ENCODE peak calls at places on chromosomes 6 and 20, in eight cellular contexts. N is adrenal gland; M is vagina; S is neural progenitor cell; Y is cardiac muscle cell; O is effector memory CD4-positive, alpha-beta T cell; B is GM23248; Z is fibroblast of lung. C is an unnamed sample. For H3K27me3, the result is how much of the 10 kb centered on the place peaks cover.

GRCh38 chr6:10882654-10883053 is 813 bp upstream of the GCM2 start:
- DNase-seq in N (no peak), M (no peak), S (peak), Y (peak), O (no peak), B (no peak), Z (no peak), C (no peak)

GRCh38 chr6:18121580-18122127 is 823 bp downstream of the NHLRC1 start:
- DNase-seq in N (no peak), M (no peak), S (peak), Y (no peak), O (no peak), B (no peak), Z (no peak), C (no peak)

GRCh38 chr6:140979642-140980091 is 1153.1 kb upstream of the GJE1 start:
- DNase-seq in N (peak), M (no peak), S (no peak), Y (peak), O (no peak), B (peak), Z (peak), C (no peak)

GRCh38 chr20:50737352-50737751 is 6.0 kb downstream of the PARD6B start:
- DNase-seq in N (no peak), M (no peak), S (peak), Y (no peak), O (no peak), B (no peak), Z (no peak), C (no peak)

GRCh38 chr6:137102050-137102848 is 57.5 kb upstream of the IL20RA start:
- DNase-seq in N (no peak), M (no peak), S (no peak), Y (no peak), O (no peak), B (no peak), Z (no peak), C (no peak)

GRCh38 chr20:62101078-62101477 is 21.2 kb upstream of the LSM14B start:
- DNase-seq in N (no peak), M (no peak), S (no peak), Y (no peak), O (no peak), B (no peak), Z (no peak), C (no peak)

GRCh38 chr6:17730078-17730704 is 23.5 kb upstream of the NUP153 start:
- DNase-seq in N (no peak), M (no peak), S (no peak), Y (no peak), O (no peak), B (no peak), Z (no peak), C (no peak)

GRCh38 chr6:1208876-1209275 is 103.0 kb upstream of the FOXQ1 start:
- DNase-seq in N (no peak), M (no peak), S (no peak), Y (no peak), O (no peak), B (no peak), Z (no peak), C (no peak)

GRCh38 chr6:106223300-106223930 is 102.1 kb downstream of the ATG5 start:
- DNase-seq in N (peak), M (no peak), S (peak), Y (peak), O (peak), B (peak), Z (peak), C (peak)

GRCh38 chr6:16505711-16506362 is 255.4 kb downstream of the ATXN1 start:
- DNase-seq in N (peak), M (no peak), S (no peak), Y (peak), O (no peak), B (peak), Z (peak), C (no peak)

GRCh38 chr20:50844430-50845100 is 49.7 kb downstream of the BCAS4 start:
- DNase-seq in N (no peak), M (no peak), S (no peak), Y (peak), O (no peak), B (peak), Z (peak), C (no peak)

GRCh38 chr6:121335111-121336008 is 1.1 kb upstream of the TBC1D32 start:
- DNase-seq in N (no peak), M (no peak), S (no peak), Y (peak), O (no peak), B (peak), Z (no peak), C (no peak)

GRCh38 chr6:119974430-119975159 is 625.0 kb upstream of the MAN1A1 start:
- DNase-seq in N (no peak), M (no peak), S (no peak), Y (no peak), O (no peak), B (no peak), Z (no peak), C (no peak)

GRCh38 chr6:144681334-144681733 is 396.2 kb downstream of the UTRN start:
- DNase-seq in N (no peak), M (no peak), S (no peak), Y (peak), O (no peak), B (no peak), Z (no peak), C (no peak)

GRCh38 chr6:149857541-149857940 is 6.6 kb downstream of the LRP11 start:
- DNase-seq in N (no peak), M (no peak), S (no peak), Y (no peak), O (no peak), B (no peak), Z (no peak), C (no peak)

GRCh38 chr6:90484903-90485302 is 102.0 kb downstream of the MAP3K7 start:
- DNase-seq in N (no peak), M (no peak), S (peak), Y (no peak), O (no peak), B (no peak), Z (no peak), C (no peak)

GRCh38 chr6:13478525-13478962 is 8.9 kb downstream of the GFOD1 start:
- DNase-seq in N (no peak), M (no peak), S (no peak), Y (no peak), O (no peak), B (no peak), Z (no peak), C (no peak)

GRCh38 chr6:143555071-143555492 is 43.6 kb upstream of the FUCA2 start:
- DNase-seq in N (no peak), M (no peak), S (no peak), Y (peak), O (no peak), B (no peak), Z (no peak), C (no peak)

GRCh38 chr6:7765575-7766325 is 39.9 kb downstream of the BMP6 start:
- DNase-seq in N (no peak), M (no peak), S (no peak), Y (no peak), O (no peak), B (peak), Z (no peak), C (no peak)

GRCh38 chr6:142279350-142280180 is 22.2 kb upstream of the ADGRG6 start:
- DNase-seq in N (no peak), M (no peak), S (no peak), Y (peak), O (no peak), B (peak), Z (peak), C (no peak)

GRCh38 chr20:48288930-48289507 is 503.7 kb upstream of the SULF2 start:
- DNase-seq in N (no peak), M (no peak), S (no peak), Y (no peak), O (no peak), B (no peak), Z (no peak), C (no peak)

GRCh38 chr6:138765896-138766487 is 7.6 kb upstream of the CCDC28A start:
- DNase-seq in N (no peak), M (no peak), S (peak), Y (peak), O (no peak), B (peak), Z (peak), C (peak)

GRCh38 chr20:2814587-2815051 is at the start of gene C20orf141:
- DNase-seq in N (peak), M (no peak), S (no peak), Y (peak), O (no peak), B (peak), Z (peak), C (no peak)

GRCh38 chr6:36985963-36986703 is at the start of gene MTCH1:
- DNase-seq in N (peak), M (no peak), S (peak), Y (peak), O (peak), B (peak), Z (peak), C (peak)

GRCh38 chr20:50717974-50718761 is 13.2 kb upstream of the PARD6B start:
- DNase-seq in N (no peak), M (no peak), S (no peak), Y (no peak), O (no peak), B (no peak), Z (no peak), C (no peak)

GRCh38 chr6:56372621-56373020 is 125.2 kb upstream of the COL21A1 start:
- DNase-seq in N (no peak), M (no peak), S (no peak), Y (peak), O (no peak), B (no peak), Z (no peak), C (no peak)

GRCh38 chr20:4962257-4962855 is 39.0 kb downstream of the SLC23A2 start:
- DNase-seq in N (peak), M (no peak), S (no peak), Y (peak), O (peak), B (no peak), Z (no peak), C (peak)

GRCh38 chr6:34973547-34974248 is 84.6 kb downstream of the ANKS1A start:
- DNase-seq in N (no peak), M (no peak), S (no peak), Y (peak), O (no peak), B (no peak), Z (no peak), C (no peak)

GRCh38 chr20:44714102-44714700 is 968 bp upstream of the CCN5 start:
- DNase-seq in N (no peak), M (no peak), S (no peak), Y (no peak), O (no peak), B (no peak), Z (peak), C (no peak)

GRCh38 chr20:63085087-63085861 is 78.5 kb upstream of the BHLHE23 start:
- DNase-seq in N (peak), M (no peak), S (no peak), Y (no peak), O (no peak), B (peak), Z (no peak), C (no peak)

GRCh38 chr6:27495386-27496135 is 22.7 kb upstream of the ZNF184 start:
- DNase-seq in N (peak), M (no peak), S (peak), Y (peak), O (no peak), B (peak), Z (peak), C (no peak)

GRCh38 chr6:138590796-138591709 is 91.8 kb upstream of the NHSL1 start:
- DNase-seq in N (peak), M (no peak), S (peak), Y (peak), O (no peak), B (peak), Z (peak), C (peak)

GRCh38 chr6:46366190-46366900 is 124.9 kb downstream of the RCAN2 start:
- DNase-seq in N (no peak), M (no peak), S (no peak), Y (no peak), O (no peak), B (no peak), Z (no peak), C (no peak)

GRCh38 chr6:130743175-130743574 is 84.0 kb upstream of the SMLR1 start:
- DNase-seq in N (no peak), M (no peak), S (peak), Y (no peak), O (no peak), B (peak), Z (no peak), C (no peak)

GRCh38 chr20:41423026-41423425 is 56.4 kb upstream of the EMILIN3 start:
- DNase-seq in N (no peak), M (no peak), S (no peak), Y (peak), O (no peak), B (no peak), Z (peak), C (no peak)

GRCh38 chr6:147156799-147157382 is 47.3 kb upstream of the STXBP5 start:
- DNase-seq in N (no peak), M (no peak), S (no peak), Y (no peak), O (no peak), B (peak), Z (peak), C (no peak)

GRCh38 chr6:80872194-80872950 is 765.9 kb downstream of the BCKDHB start:
- DNase-seq in N (peak), M (no peak), S (no peak), Y (peak), O (no peak), B (peak), Z (peak), C (no peak)

DNA sequence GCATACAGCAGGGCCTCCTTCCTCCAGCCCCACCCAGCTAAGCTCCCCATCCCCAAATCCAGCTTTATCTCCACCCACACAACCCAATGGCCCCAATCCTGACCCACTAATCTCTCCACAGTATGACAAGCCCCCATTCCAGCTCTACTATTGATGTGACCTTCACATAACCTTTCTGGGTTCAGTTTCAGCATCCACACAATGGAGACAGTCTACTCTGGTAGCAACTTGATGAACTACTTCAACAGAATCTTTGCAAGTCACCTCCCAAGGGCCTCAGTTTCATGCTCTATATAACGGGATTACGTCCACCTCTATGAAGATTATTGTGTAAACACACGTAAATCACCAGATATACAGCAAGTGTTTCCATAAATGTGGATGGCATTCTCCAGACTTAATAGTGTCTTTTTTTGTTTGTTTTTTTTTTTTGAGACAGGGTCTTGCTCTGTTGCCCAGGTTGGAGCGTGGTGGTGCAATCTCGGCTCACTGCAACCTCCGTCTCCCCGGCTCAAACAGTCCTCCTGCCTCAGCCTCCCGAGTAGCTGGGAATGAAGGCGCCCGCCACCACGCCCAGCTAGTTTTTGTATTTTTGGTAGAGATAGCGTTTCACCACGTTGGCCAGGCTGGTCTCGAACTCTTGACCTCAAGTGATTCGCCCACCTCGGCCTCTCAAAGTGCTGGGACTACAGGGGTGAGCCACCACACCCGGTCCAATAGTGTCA is 1.4 kb downstream of the AHCY start:
- DNase-seq in N (no peak), M (no peak), S (no peak), Y (no peak), O (no peak), B (no peak), Z (no peak), C (no peak)
- H3K27ac ChIP-seq in N (no peak), M (peak), S (no peak), Y (peak), O (no peak), B (peak), Z (no peak), C (no peak)

GRCh38 chr6:159062965-159063364 is 18.2 kb upstream of the TAGAP start:
- DNase-seq in N (no peak), M (no peak), S (no peak), Y (no peak), O (no peak), B (no peak), Z (no peak), C (no peak)
- H3K27me3 ChIP-seq in N (under half), M (under half), S (under half), Y (under half), O (under half), B (half or more), Z (under half), C (under half)

DNA sequence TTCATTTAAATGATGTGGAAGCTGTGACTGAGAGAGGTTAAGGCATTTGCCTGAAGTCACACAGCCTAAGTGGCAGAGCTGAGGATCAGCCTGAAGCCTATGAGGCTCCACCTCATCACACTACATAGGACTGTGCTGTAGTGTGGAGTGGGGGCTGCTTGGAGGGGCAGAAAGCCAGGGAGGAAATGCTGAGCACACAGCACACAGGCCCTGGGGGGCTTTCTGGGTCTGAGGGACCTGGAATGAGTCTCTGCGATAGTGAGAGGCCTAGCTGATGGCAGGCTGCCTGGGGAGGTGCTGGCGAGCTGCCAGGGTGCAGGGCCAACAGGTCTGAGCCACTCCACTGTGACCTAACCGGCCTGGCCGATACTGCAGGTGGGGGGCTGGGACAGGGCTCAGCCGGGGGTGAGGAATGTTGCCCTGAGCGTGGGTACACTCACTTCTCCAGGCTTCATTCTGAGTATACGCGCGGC is 2.2 kb upstream of the ARHGAP40 start:
- DNase-seq in N (peak), M (no peak), S (no peak), Y (peak), O (no peak), B (no peak), Z (no peak), C (no peak)
- H3K27ac ChIP-seq in N (no peak), M (no peak), S (no peak), Y (no peak), O (no peak), B (no peak), Z (no peak), C (no peak)

DNA sequence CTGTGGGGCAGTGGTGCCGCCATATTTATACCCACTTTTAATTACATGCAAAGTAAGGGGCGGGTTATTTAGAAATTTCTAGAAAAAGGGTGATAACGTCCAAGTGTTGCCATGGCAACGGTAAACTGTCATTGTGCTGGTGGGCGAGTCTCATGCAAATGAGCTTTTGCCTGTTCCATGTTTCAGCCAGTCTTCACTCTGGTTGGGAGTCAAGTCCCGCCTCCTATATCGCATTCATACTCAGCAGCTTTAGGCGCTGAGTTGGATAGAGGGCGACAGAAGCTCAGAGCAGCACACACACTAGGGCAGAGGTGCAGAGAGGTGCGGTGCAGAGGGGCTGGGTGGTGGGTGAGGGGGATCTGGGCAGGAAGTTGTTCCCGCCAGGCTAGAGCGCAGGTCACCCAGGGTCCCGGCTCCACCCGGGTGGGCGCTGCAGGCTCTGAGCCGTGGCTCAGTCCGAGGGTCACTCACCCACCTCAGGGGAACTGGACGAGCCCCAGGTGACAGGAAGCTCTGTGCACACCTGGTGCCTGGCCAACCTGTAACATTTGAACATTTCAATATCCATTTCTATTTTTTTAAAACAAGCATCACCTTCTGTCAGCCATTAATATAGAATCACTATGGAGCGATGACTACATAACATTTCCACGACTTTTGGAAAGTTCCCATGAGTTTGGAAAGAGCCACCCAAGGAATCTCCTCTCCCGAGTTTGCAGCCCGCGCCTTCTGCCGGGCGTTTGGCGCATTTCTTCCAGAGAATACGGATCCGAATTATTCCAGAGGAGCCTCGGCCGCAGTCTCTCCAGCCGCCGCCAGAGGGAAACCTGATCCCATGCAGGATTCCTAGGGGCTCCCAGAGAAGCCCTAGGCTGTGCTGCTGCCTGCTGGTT is 89.1 kb upstream of the PHACTR3 start:
- DNase-seq in N (peak), M (no peak), S (peak), Y (peak), O (no peak), B (peak), Z (peak), C (no peak)
- H3K27me3 ChIP-seq in N (under half), M (under half), S (half or more), Y (under half), O (under half), B (under half), Z (under half), C (under half)

DNA sequence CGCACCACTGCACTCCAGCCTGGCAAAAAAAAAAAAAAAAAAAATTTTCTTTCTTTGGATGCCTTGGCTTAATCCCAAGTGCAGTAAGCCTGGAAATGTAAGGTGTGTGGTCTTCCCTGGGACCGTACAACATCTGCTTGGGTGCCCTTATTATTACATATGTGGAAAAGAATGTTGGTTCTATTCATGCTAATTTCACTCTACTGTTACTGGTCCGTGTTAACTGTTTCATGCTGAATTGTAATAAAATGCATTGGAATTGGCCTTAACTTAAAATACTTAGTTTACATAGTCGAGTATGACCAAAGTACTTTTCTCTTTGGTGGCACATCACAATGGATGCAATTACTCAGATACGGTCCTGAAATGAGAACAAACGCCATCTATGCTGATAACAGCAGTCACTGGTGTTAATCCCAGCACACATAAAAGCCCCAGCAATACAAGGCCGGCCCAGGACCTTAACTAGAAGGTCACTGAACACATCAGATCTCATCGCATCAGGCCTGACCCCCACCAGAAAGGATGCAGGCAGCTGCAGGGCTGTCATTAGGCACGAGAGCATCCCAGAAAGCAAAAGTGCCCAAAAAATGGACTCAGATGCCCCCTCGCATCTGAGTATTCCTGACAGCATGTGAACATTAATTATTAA is 1.2 kb downstream of the SERPINB6 start:
- DNase-seq in N (peak), M (no peak), S (peak), Y (peak), O (no peak), B (peak), Z (no peak), C (no peak)
- H3K27ac ChIP-seq in N (peak), M (peak), S (no peak), Y (no peak), O (no peak), B (peak), Z (peak), C (no peak)

C was measured in CD4-positive, CD25-positive, alpha-beta regulatory T cell.